ENCODE peak calls at places on chromosomes 4 and X, in seven cellular contexts. V is HFFc6; S is anterior cingulate cortex; W is NCI-H1105; F is GDM1; L is A172; E is activated naive CD8-positive, alpha-beta T cell treated with anti-CD3 and anti-CD28 coated beads, Interleukin-2, amount 10 ng/mL, durations not matched to agents 7 days and 5 days. I is an unnamed sample.

GRCh38 chr4:81032174-81032551 is 1.7 kb downstream of the BMP3 start:
- DNase-seq in V (no peak), S (no peak), W (no peak), F (no peak), L (no peak), E (no peak), I (no peak)

GRCh38 chrX:9438950-9439494 is 25.8 kb upstream of the TBL1X start:
- DNase-seq in V (peak; percentile 61), S (no peak), W (no peak), F (no peak), L (no peak), E (no peak), I (no peak)

GRCh38 chrX:39821011-39821708 is 276.6 kb downstream of the BCOR start:
- DNase-seq in V (no peak), S (no peak), W (no peak), F (no peak), L (no peak), E (no peak), I (no peak)

GRCh38 chr4:55161739-55162138 is 36.3 kb upstream of the KDR start:
- DNase-seq in V (no peak), S (no peak), W (no peak), F (no peak), L (no peak), E (no peak), I (no peak)

GRCh38 chrX:72095370-72095769 is 36.3 kb downstream of the RTL5 start:
- DNase-seq in V (no peak), S (no peak), W (no peak), F (no peak), L (no peak), E (no peak), I (no peak)

GRCh38 chr4:108008721-108009120 is 19.0 kb downstream of the HADH start:
- DNase-seq in V (peak; percentile 77), S (no peak), W (no peak), F (no peak), L (no peak), E (no peak), I (peak; percentile 79)

GRCh38 chrX:71989768-71990167 is 79.1 kb downstream of the NHSL2 start:
- DNase-seq in V (no peak), S (no peak), W (no peak), F (no peak), L (peak; percentile 46), E (no peak), I (peak; percentile 69)

GRCh38 chr4:48410812-48411211 is 69.5 kb downstream of the SLAIN2 start:
- DNase-seq in V (no peak), S (no peak), W (no peak), F (no peak), L (no peak), E (no peak), I (no peak)

GRCh38 chr4:88010921-88011320 is 3.5 kb downstream of the PKD2 start:
- DNase-seq in V (peak; percentile 32), S (no peak), W (no peak), F (no peak), L (no peak), E (no peak), I (no peak)

GRCh38 chrX:147803948-147804347 is 107.8 kb upstream of the FMR1 start:
- DNase-seq in V (no peak), S (no peak), W (peak; percentile 50), F (no peak), L (peak; percentile 15), E (no peak), I (no peak)

GRCh38 chr4:187993827-187994226 is 1.7 kb upstream of the ZFP42 start:
- DNase-seq in V (no peak), S (no peak), W (no peak), F (no peak), L (peak; percentile 36), E (no peak), I (no peak)